ENCODE peak calls at places on chromosomes 6 and 20, in eight cellular contexts. K is left ventricle myocardium superior; V is cardiac fibroblast; U is Right ventricle myocardium superior; L is amniotic stem cell; W is activated CD8-positive, alpha-beta memory T cell treated with anti-CD3 and anti-CD28 coated beads for 24 hours; G is CD8-positive, alpha-beta T cell; N is H9. I is an unnamed sample.

GRCh38 chr6:24385536-24386269 is 17.0 kb upstream of the MRS2 start:
- DNase-seq in K (no peak), W (no peak), G (no peak), U (no peak), N (no peak), V (no peak), L (no peak), I (no peak)

GRCh38 chr6:36717871-36718540 is 20.4 kb downstream of the RAB44 start:
- DNase-seq in N (no peak), V (no peak), W (no peak), G (no peak), K (no peak), U (no peak), L (no peak), I (no peak)

GRCh38 chr6:30886897-30887255 is 2.6 kb downstream of the DDR1 start:
- DNase-seq in N (no peak), L (no peak), G (no peak), V (no peak), K (no peak), W (no peak), U (no peak), I (no peak)

GRCh38 chr6:29926795-29927427 is 15.4 kb upstream of the HLA-A start:
- DNase-seq in L (peak; percentile 5), V (peak; percentile 72), W (peak; percentile 84), U (peak; percentile 88), K (peak; percentile 85), N (peak; percentile 76), G (peak; percentile 81), I (peak; percentile 75)

GRCh38 chr6:111692327-111693164 is 86.9 kb upstream of the TRAF3IP2 start:
- DNase-seq in W (peak; percentile 54), L (no peak), V (peak; percentile 15), K (peak; percentile 52), G (no peak), U (peak; percentile 47), N (no peak), I (peak; percentile 45)

GRCh38 chr6:73134588-73134987 is 90.7 kb downstream of the KHDC1L start:
- DNase-seq in V (peak; percentile 15), U (no peak), L (no peak), W (peak; percentile 62), N (peak; percentile 94), K (no peak), G (no peak), I (peak; percentile 5)

GRCh38 chr6:23265270-23265669 is 695.9 kb downstream of the HDGFL1 start:
- DNase-seq in W (no peak), L (no peak), N (no peak), U (no peak), G (no peak), K (no peak), V (no peak), I (no peak)

GRCh38 chr20:13936781-13937576 is 53.4 kb downstream of the SEL1L2 start:
- DNase-seq in U (no peak), N (no peak), G (no peak), K (no peak), V (no peak), L (no peak), W (no peak), I (no peak)

GRCh38 chr6:105621564-105622175 is 218.8 kb upstream of the PREP start:
- DNase-seq in V (no peak), W (no peak), N (no peak), L (no peak), G (no peak), K (no peak), U (no peak), I (no peak)

GRCh38 chr6:16522937-16523336 is 238.3 kb downstream of the ATXN1 start:
- DNase-seq in W (no peak), V (no peak), G (no peak), N (no peak), L (no peak), K (no peak), U (no peak), I (no peak)

GRCh38 chr6:27865952-27866369 is 46.2 kb downstream of the OR2B2 start:
- DNase-seq in N (peak; percentile 66), G (peak; percentile 56), U (no peak), V (no peak), W (peak; percentile 74), L (no peak), K (peak; percentile 36), I (no peak)

GRCh38 chr20:50034567-50035170 is 51.9 kb downstream of the SNAI1 start:
- DNase-seq in N (no peak), V (peak; percentile 74), U (no peak), K (no peak), W (no peak), L (peak; percentile 26), G (no peak), I (peak; percentile 75)

GRCh38 chr6:147106759-147107401 is 97.3 kb upstream of the STXBP5 start:
- DNase-seq in G (no peak), W (no peak), L (no peak), K (no peak), N (no peak), V (peak; percentile 59), U (no peak), I (peak; percentile 40)

GRCh38 chr6:126886106-126886505 is 232.4 kb upstream of the RSPO3 start:
- DNase-seq in U (no peak), K (no peak), V (no peak), L (no peak), G (no peak), N (no peak), W (no peak), I (peak; percentile 18)

GRCh38 chr6:170046786-170047626 is 243.9 kb downstream of the DLL1 start:
- DNase-seq in N (no peak), K (peak; percentile 5), V (no peak), W (no peak), G (no peak), U (peak; percentile 16), L (no peak), I (peak; percentile 85)

GRCh38 chr6:158016571-158017383 is 35.1 kb downstream of the SYNJ2 start:
- DNase-seq in G (no peak), U (peak; percentile 33), L (no peak), K (peak; percentile 32), V (no peak), W (no peak), N (no peak), I (no peak)

GRCh38 chr20:63023071-63023835 is 16.5 kb upstream of the BHLHE23 start:
- DNase-seq in K (peak; percentile 24), U (peak; percentile 19), V (no peak), N (peak; percentile 24), W (no peak), G (no peak), L (no peak), I (no peak)

GRCh38 chr6:72182337-72183246 is 296.2 kb downstream of the RIMS1 start:
- DNase-seq in W (no peak), V (peak; percentile 17), L (no peak), N (peak; percentile 79), K (peak; percentile 31), G (no peak), U (no peak), I (no peak)

GRCh38 chr6:87832025-87832825 is 130.2 kb upstream of the AKIRIN2 start:
- DNase-seq in G (no peak), W (no peak), V (peak; percentile 29), K (no peak), L (peak; percentile 9), N (no peak), U (no peak), I (peak; percentile 4)

GRCh38 chr20:6711950-6712634 is 55.4 kb upstream of the BMP2 start:
- DNase-seq in V (no peak), G (no peak), N (no peak), L (no peak), K (no peak), U (no peak), W (no peak), I (no peak)

GRCh38 chr20:47546184-47547033 is 44.7 kb downstream of the NCOA3 start:
- DNase-seq in U (no peak), N (no peak), K (no peak), L (peak; percentile 56), V (peak; percentile 56), G (no peak), W (no peak), I (peak; percentile 69)

GRCh38 chr20:37453288-37453687 is 67.8 kb upstream of the NNAT start:
- DNase-seq in L (no peak), G (no peak), U (no peak), W (no peak), N (no peak), V (no peak), K (no peak), I (no peak)

GRCh38 chr6:17432356-17432755 is 39.0 kb downstream of the CAP2 start:
- DNase-seq in L (no peak), U (no peak), V (peak; percentile 47), K (no peak), N (no peak), G (no peak), W (no peak), I (peak; percentile 38)

GRCh38 chr6:46090115-46091079 is 39.4 kb upstream of the ENPP4 start:
- DNase-seq in N (peak; percentile 45), L (peak; percentile 11), V (peak; percentile 67), G (peak; percentile 71), K (peak; percentile 63), U (peak; percentile 55), W (peak; percentile 69), I (peak; percentile 30)

I was measured in fibroblast of gingiva.